ENCODE peak calls at places on chromosomes 16 and 17, in four cellular contexts. M is epithelial cell of esophagus, D is uterus, C is ovary. J is an unnamed sample.
A peak's percentile ranks its signal among the peaks of the same experiment; 100 is the strongest.

GRCh38 chr16:30110661-30111060 is 2.7 kb downstream of the GDPD3 start:
- DNase-seq in M (no peak), D (no peak), C (no peak), J (no peak)

GRCh38 chr17:72090108-72090507 is 30.7 kb upstream of the SOX9 start:
- DNase-seq in M (no peak), D (no peak), C (no peak), J (no peak)

GRCh38 chr17:33140413-33141099 is 148.9 kb downstream of the SPACA3 start:
- DNase-seq in M (no peak), D (no peak), C (no peak), J (no peak)

GRCh38 chr17:66509913-66510312 is 207.5 kb downstream of the PRKCA start:
- DNase-seq in M (no peak), D (no peak), C (no peak), J (no peak)

GRCh38 chr17:64920026-64920418 is 744 bp upstream of the LRRC37A3 start:
- DNase-seq in M (no peak), D (no peak), C (peak; percentile 36), J (no peak)

GRCh38 chr17:55391244-55391757 is 30.3 kb downstream of the MMD start:
- DNase-seq in M (no peak), D (no peak), C (no peak), J (no peak)

GRCh38 chr17:15260376-15261062 is 4.6 kb downstream of the PMP22 start:
- DNase-seq in M (peak; percentile 67), D (peak; percentile 91), C (peak; percentile 93), J (peak; percentile 94)

GRCh38 chr16:26816885-26817571 is 249.7 kb upstream of the C16orf82 start:
- DNase-seq in M (no peak), D (no peak), C (no peak), J (no peak)

GRCh38 chr16:3304370-3304769 is 860 bp downstream of the TIGD7 start:
- DNase-seq in M (peak; percentile 14), D (no peak), C (no peak), J (no peak)

GRCh38 chr17:51087072-51087757 is 33.5 kb downstream of the SPAG9 start:
- DNase-seq in M (no peak), D (no peak), C (no peak), J (no peak)

GRCh38 chr17:47275245-47275984 is 21.8 kb downstream of the ITGB3 start:
- DNase-seq in M (peak; percentile 37), D (peak; percentile 97), C (peak; percentile 95), J (peak; percentile 94)

GRCh38 chr16:49483651-49484451 is 110.2 kb downstream of the C16orf78 start:
- DNase-seq in M (no peak), D (no peak), C (peak; percentile 32), J (peak; percentile 45)

GRCh38 chr17:38702900-38703741 is 2.0 kb upstream of the MLLT6 start:
- DNase-seq in M (no peak), D (no peak), C (no peak), J (no peak)

GRCh38 chr17:12180644-12181261 is 160.1 kb downstream of the MAP2K4 start:
- DNase-seq in M (peak; percentile 66), D (peak; percentile 42), C (peak; percentile 46), J (no peak)

GRCh38 chr17:28317965-28318758 is 838 bp upstream of the TMEM97 start:
- DNase-seq in M (no peak), D (no peak), C (no peak), J (no peak)

GRCh38 chr17:64070213-64070612 is 49.8 kb upstream of the ICAM2 start:
- DNase-seq in M (no peak), D (no peak), C (no peak), J (no peak)

GRCh38 chr17:74295625-74296547 is 21.9 kb downstream of the DNAI2 start:
- DNase-seq in M (peak; percentile 49), D (no peak), C (no peak), J (no peak)

GRCh38 chr16:23635958-23636357 is 5.2 kb downstream of the PALB2 start:
- DNase-seq in M (no peak), D (no peak), C (no peak), J (no peak)

GRCh38 chr16:54647731-54648221 is 282.9 kb upstream of the IRX5 start:
- DNase-seq in M (peak; percentile 82), D (no peak), C (no peak), J (no peak)

GRCh38 chr16:52709286-52709685 is 162.3 kb upstream of the TOX3 start:
- DNase-seq in M (no peak), D (no peak), C (no peak), J (no peak)

GRCh38 chr17:81512560-81512983 is at the start of gene ACTG1:
- DNase-seq in M (peak; percentile 90), D (peak; percentile 94), C (peak; percentile 95), J (peak; percentile 96)

GRCh38 chr16:51982715-51983680 is 563.9 kb downstream of the TOX3 start:
- DNase-seq in M (peak; percentile 81), D (peak; percentile 61), C (no peak), J (no peak)

GRCh38 chr17:82289822-82290541 is 16.5 kb upstream of the CSNK1D start:
- DNase-seq in M (no peak), D (no peak), C (no peak), J (no peak)

GRCh38 chr16:6279261-6279660 is 1053.4 kb upstream of the RBFOX1 start:
- DNase-seq in M (no peak), D (no peak), C (no peak), J (no peak)

GRCh38 chr16:592518-593306 is 2.8 kb downstream of the RAB40C start:
- DNase-seq in M (peak; percentile 99), D (no peak), C (peak; percentile 39), J (no peak)

GRCh38 chr17:44115585-44116415 is 7.6 kb downstream of the HDAC5 start:
- DNase-seq in M (peak; percentile 38), D (no peak), C (no peak), J (no peak)

GRCh38 chr17:21098934-21099687 is 27.7 kb upstream of the DHRS7B start:
- DNase-seq in M (peak; percentile 87), D (peak; percentile 38), C (peak; percentile 30), J (no peak)

GRCh38 chr17:72387969-72388368 is 267.1 kb downstream of the SOX9 start:
- DNase-seq in M (no peak), D (no peak), C (no peak), J (no peak)

GRCh38 chr17:40468560-40468959 is 25.3 kb downstream of the IGFBP4 start:
- DNase-seq in M (no peak), D (no peak), C (no peak), J (no peak)

GRCh38 chr17:43956222-43956621 is 2.5 kb upstream of the PYY start:
- DNase-seq in M (no peak), D (no peak), C (no peak), J (no peak)

GRCh38 chr17:10177921-10178788 is 20.3 kb downstream of the GAS7 start:
- DNase-seq in M (no peak), D (no peak), C (no peak), J (no peak)

GRCh38 chr17:49722066-49722465 is 14.3 kb upstream of the SLC35B1 start:
- DNase-seq in M (no peak), D (no peak), C (no peak), J (no peak)

GRCh38 chr16:72664122-72664479 is 383.8 kb downstream of the ZFHX3 start:
- DNase-seq in M (peak; percentile 12), D (no peak), C (no peak), J (no peak)

GRCh38 chr16:10261077-10261476 is 78.8 kb upstream of the GRIN2A start:
- DNase-seq in M (no peak), D (no peak), C (no peak), J (no peak)

GRCh38 chr16:10252155-10252554 is 69.9 kb upstream of the GRIN2A start:
- DNase-seq in M (no peak), D (no peak), C (no peak), J (no peak)

GRCh38 chr16:10255728-10256127 is 73.5 kb upstream of the GRIN2A start:
- DNase-seq in M (peak; percentile 43), D (no peak), C (no peak), J (no peak)

GRCh38 chr16:10253344-10253855 is 71.2 kb upstream of the GRIN2A start:
- DNase-seq in M (no peak), D (no peak), C (no peak), J (no peak)

GRCh38 chr16:10256855-10257641 is 74.8 kb upstream of the GRIN2A start:
- DNase-seq in M (peak; percentile 35), D (peak; percentile 13), C (no peak), J (no peak)
- TF ChIP-seq CTCF in M (peak; percentile 75), D (peak; percentile 60), C (peak; percentile 29), J (peak; percentile 73)

DNA sequence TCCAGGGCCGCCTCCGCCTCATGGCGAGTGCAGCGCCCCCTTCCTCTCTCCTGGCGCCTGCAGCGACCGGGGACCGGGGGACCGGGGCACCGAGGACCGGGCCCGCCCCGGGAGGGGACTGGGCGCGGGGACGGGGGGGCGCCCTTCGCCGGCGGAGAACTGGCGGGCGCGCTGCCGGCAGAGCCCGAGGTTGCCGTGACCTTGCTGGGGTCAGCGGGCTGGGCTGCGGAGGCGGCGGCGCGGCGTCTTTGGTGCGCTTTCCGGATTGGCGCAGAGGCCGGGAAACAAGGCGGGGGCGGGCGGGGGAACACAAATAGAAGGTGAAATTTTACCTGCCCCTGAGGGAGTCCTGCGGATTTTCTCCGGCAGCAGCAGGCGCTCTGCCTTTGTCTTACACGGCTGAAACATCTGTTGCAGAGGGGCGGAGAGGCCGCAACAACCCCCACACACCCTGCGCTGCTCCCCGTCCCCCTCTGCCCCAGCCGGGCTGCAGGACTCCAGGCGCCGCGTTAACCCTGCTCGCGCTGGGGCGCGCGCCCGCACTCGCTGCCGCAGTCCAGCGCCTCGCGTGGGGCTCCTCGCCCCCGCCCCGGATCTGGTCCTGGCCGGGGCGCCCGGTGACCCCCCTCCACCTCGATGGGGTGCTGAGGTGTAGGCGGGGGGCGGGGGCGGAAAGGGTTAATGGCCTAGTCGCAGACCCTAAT is 53.5 kb downstream of the SREBF1 start:
- DNase-seq in M (peak; percentile 61), D (peak; percentile 73), C (peak; percentile 80), J (no peak)
- TF ChIP-seq CTCF in M (no peak), D (no peak), C (peak; percentile 12), J (no peak)

DNA sequence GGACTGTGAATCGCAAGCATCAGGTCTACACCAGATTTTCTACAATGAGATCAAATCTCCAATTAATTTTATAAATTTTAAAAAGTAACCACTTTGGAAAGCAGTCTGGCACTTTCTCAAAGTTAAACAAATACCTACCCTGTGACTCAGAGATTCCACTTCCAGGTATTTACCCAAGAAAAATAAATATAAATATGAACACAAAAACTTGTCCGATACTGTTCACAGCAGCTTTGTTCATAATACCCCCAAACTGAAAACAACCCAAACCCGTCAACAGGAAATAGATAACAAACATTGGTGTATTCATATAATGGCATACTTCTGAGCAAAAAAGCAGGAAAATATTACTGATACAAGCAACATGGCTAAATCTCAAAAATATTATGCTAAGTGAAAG is 12.1 kb downstream of the ZDHHC7 start:
- DNase-seq in M (peak; percentile 38), D (no peak), C (no peak), J (no peak)
- TF ChIP-seq CTCF in M (no peak), D (no peak), C (no peak), J (no peak)

DNA sequence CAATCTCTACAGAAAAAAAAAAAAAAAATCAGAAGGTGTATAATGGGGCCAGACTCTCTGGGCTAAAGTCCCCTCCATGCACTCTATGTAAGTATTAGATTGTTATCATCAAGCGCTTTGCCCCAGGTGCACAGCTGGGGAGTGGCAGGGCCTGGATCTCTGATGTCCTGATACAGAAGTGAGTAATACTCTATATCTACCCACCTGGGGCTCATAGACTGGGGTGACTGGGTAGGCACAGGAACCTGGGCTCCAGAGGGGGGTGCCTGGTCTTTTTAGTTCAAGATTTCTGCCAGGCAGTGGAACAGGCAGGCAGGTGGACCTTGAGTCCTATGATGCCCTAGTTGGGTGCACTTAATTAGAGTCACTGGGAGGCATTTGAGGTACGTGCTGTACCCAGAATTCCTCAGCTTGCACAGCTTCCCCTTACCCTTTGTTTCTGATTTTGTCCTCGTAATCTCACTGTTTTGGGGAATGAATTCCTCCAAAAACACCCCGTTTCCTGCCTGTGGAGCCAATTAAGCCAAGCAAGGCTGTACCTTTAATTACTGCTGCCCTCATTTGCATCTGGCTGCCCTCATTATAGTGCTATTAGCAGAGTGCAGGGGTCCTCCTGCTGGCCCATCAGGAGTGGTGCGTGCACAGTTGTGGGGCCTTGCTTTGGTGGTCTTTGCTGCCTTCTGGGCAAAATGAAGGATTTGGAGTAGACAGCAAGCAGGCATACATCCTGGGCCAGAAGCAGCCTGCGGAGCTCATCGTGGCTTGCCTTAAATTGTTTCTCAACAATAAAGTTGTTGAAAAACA is 239.0 kb downstream of the SNX29 start:
- DNase-seq in M (no peak), D (no peak), C (no peak), J (no peak)
- TF ChIP-seq CTCF in M (no peak), D (no peak), C (no peak), J (no peak)

J was measured in tibial artery.